ENCODE peak calls at places on chromosome 15, in four cellular contexts. B, Z, S and E are unnamed samples.

GRCh38 chr15:51108933-51109550 is 14.3 kb upstream of the TNFAIP8L3 start:
- DNase-seq in B (no peak), Z (no peak), S (no peak), E (no peak)

GRCh38 chr15:48858401-48858800 is 19.5 kb upstream of the EID1 start:
- DNase-seq in Z (peak), B (no peak), S (no peak), E (no peak)

GRCh38 chr15:80480909-80481308 is 76.7 kb downstream of the ARNT2 start:
- DNase-seq in B (no peak), S (no peak), Z (no peak), E (no peak)

GRCh38 chr15:22944651-22945050 is 35.5 kb downstream of the CYFIP1 start:
- DNase-seq in B (no peak), S (no peak), Z (no peak), E (no peak)

GRCh38 chr15:62805502-62805901 is 237.0 kb upstream of the TPM1 start:
- DNase-seq in S (no peak), Z (no peak), B (no peak), E (no peak)

GRCh38 chr15:31147943-31148621 is 46.6 kb upstream of the TRPM1 start:
- DNase-seq in Z (no peak), S (no peak), B (peak), E (no peak)

GRCh38 chr15:72078887-72079286 is 39.1 kb downstream of the MYO9A start:
- DNase-seq in B (no peak), S (no peak), Z (no peak), E (no peak)

GRCh38 chr15:65307978-65308377 is 3.5 kb downstream of the RNU5B-1 start:
- DNase-seq in Z (no peak), B (no peak), S (no peak), E (no peak)

GRCh38 chr15:40357723-40358491 is at the start of gene DISP2:
- DNase-seq in Z (peak), B (peak), S (peak), E (peak)

GRCh38 chr15:48896775-48897143 is 18.8 kb downstream of the EID1 start:
- DNase-seq in Z (no peak), S (no peak), B (no peak), E (no peak)

GRCh38 chr15:72472907-72473669 is 1.0 kb upstream of the ARIH1 start:
- DNase-seq in Z (peak), B (no peak), S (no peak), E (no peak)

GRCh38 chr15:67242665-67243064 is 11.8 kb downstream of the AAGAB start:
- DNase-seq in Z (no peak), B (no peak), S (peak), E (no peak)

GRCh38 chr15:23708332-23708731 is 21.2 kb upstream of the NDN start:
- DNase-seq in Z (no peak), S (no peak), B (no peak), E (no peak)

GRCh38 chr15:101091080-101092017 is 160.5 kb downstream of the CHSY1 start:
- DNase-seq in Z (no peak), S (peak), B (peak), E (no peak)

GRCh38 chr15:77646104-77646694 is 13.5 kb upstream of the LINGO1 start:
- DNase-seq in Z (no peak), S (no peak), B (no peak), E (no peak)
- TF ChIP-seq MAX in Z (no peak), S (no peak), B (no peak), E (no peak)

GRCh38 chr15:32956006-32956405 is 238.2 kb downstream of the GREM1 start:
- DNase-seq in S (peak), Z (peak), B (peak), E (peak)
- H3K27ac ChIP-seq in S (no peak), Z (peak), B (no peak), E (no peak)

DNA sequence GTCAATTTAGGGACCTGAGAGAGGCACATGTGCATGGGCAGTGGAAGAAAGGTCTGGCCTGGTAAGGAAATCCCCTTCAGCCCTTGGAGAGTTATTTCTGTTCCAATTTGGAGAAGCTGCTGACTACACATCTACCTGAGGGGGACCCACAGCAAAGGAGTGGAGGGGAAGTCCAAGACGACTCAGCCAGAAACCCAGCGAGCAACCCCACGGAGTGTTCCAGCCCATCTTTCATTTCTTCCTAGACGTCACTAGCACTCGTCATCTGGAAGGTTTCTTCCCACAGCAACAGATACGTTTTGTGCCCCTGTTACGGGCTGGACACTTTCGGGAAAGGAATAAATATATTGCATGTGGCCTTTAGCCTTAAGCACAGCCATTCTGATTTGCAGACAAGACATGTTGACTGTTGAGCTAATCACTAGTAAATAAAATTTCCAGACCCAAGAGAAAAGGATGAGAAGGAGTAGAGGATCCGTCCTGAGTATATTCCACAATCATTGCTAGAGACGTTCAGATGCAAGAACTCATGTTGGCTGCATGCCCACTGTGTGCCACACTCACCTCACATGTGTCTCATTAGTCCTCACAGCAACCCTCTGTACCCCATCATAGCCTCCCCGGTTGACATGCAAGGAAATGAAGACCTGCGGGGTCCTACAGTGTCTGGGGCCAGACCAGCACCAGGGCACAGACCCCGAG is 7.8 kb upstream of the FAM174B start:
- DNase-seq in Z (no peak), S (no peak), B (no peak), E (no peak)
- TF ChIP-seq MAX in Z (no peak), S (no peak), B (no peak), E (no peak)

DNA sequence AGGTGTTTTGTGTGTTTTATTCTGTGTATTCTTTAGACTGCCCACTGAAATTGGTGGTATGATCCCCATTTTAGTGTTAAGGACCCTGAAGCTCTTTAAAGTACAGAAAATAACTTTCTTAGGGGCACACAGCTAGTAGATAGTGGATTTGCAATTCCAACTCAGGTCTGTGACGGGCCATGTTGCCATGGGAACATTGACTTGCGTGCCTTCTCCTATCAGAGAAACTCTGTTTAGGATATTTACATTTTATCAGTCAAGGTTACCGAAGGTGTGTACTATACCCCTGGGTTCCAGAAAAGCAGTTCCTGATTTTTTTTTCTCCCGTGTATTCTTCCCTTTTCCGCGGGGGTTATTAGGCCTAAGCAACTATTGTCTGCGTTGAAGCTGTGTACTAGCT is 19.4 kb downstream of the MYZAP start:
- DNase-seq in B (peak), Z (no peak), S (no peak), E (no peak)
- H3K27ac ChIP-seq in B (no peak), Z (peak), S (no peak), E (no peak)

DNA sequence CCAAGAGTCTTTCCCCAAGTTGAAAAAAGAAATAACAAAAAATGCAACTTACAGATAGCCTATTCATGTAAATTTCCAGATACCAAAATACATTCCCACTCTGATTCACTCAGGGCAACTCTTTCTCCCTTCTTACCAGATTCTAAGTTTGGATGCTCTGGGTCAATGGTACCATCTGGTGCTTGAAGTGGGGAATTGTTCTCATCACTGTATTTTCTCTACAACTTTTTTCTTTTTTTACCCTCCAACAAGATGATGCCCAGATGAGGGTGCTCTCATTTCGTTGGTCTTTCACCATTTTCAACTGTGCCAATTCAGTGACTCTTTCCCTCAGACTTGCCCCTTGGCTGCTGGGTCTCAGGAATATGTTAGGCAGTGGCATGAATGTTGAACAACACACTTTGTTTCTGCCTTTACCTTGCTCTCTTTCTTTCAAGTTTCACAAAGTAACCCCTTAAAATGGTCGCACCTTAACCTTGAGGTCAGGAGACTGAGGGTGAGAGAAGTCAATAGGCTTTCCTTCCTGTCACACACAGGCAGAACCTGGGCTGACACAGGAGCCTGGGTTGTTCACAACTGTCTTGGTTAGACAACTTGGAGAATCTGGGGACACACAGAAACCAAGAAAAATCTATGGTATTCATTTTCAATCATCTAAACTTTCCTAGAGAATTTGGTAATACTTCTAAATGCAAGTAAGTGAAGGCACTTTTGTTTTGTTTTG is 330.7 kb upstream of the SLCO3A1 start:
- DNase-seq in B (no peak), S (no peak), Z (peak), E (no peak)
- TF ChIP-seq MAX in B (no peak), S (no peak), Z (no peak), E (no peak)

DNA sequence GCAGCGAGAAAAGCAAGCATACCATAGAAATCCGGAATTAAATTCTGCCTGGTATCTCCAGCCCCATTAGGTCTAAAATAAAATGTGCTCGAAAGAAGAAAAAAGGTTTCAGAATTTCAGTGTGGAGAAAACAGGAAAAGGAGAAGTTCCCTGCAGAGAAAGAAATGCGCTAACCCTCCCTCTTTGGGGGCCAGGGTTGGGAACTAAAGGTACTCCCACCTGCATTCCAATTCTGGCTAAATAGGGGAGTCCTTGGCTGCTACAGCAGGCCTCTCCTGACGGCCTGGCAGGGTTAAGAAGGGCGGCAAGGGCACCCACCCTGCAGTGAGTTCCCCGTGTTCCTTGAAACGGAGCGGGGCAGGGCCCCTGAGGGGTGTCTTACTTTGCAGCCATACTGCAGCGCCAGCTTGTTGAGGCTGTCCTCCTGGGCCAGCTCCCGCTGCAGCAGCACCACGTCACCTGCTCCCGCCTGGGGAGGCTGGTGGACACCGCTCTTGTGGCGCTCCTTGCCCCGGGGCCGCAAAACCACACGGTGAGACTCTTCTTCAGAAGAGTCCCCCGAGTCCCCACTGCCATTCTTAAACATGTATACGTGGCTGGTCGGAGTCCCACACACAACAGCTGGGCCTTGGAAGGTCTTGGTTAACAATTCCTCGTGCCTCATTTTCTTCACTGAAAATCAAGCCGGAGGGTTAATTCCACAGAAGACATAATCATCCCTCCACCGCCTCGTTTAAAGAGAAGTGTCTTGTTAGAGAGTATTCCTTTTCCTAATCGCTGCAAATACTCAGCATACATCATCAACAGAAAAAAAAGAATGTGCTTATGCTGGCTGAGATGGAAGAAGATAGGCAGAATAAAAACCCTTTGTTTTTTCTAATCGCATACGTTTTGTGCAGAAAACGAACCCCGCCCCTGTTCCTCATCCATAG is 1.6 kb downstream of the LYSMD4 start:
- DNase-seq in Z (no peak), S (no peak), B (no peak), E (no peak)
- H3K27ac ChIP-seq in Z (no peak), S (no peak), B (no peak), E (no peak)

DNA sequence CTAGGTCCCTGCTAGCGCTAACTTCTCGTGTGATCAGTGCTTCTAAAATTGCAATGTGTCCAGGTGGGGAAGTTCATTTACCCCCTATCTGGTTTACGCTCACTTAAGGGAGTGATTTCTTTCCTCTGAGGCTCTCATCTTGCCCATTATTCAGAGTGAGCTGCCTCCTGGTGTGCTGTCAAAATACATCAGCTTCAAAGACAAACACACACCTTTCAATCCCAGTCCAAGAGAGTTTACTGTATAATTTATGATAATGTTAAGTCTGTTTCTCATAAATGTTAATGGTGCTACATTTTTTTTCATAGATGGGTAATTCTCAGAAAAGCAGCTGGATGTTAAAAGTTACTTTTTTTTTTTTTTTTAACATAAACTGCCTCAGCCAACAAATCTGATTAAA is 112.3 kb downstream of the RORA start:
- DNase-seq in Z (no peak), S (no peak), B (no peak), E (no peak)
- TF ChIP-seq MAX in Z (no peak), S (no peak), B (no peak), E (no peak)

DNA sequence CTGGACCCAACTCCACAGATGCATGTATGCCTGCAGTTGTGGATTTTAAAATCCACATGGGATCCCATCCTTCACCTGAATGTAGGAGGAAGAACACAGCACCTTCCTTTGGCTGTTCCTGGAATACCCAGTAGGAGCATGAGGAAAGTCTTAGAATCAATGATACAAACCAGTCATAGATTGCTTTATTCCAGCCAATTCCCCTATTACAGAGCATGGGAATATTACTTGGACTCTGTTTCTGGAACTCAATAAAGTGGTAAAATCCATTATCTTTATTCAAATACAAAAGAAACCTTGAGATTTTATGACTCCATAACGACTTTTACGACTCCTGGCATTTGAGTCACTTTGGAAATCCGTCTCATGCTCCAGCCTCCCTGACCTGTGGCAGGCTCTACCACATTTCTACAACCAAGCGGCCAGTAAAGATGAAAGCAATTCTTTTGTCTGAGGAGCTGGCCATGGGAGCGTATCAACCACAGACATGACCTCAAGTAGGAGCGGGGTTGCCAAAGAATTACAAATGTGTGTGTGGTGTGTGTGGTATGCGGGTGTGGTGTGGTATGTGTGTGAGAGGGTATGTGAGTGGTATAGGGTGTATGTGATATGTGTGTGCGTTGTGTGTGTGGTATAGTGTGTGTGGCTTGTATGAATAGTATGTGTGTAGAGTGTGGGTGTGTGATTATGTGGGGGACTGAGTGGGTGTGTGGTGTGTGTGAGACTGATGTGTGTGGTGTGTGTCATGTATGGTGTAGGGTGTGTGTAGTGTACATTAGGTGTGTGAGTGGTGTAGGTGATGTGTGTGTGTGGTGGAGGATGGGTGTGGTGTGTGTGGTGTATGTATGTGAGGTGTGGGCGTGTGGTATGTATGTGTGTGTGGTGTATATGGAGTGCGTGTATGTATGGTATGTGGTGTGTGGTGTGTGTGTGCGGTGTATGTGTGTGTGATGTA is 40.0 kb downstream of the ARRDC4 start:
- DNase-seq in S (no peak), Z (no peak), B (no peak), E (no peak)
- H3K27ac ChIP-seq in S (no peak), Z (no peak), B (no peak), E (no peak)

GRCh38 chr15:38030609-38031008 is 96.2 kb downstream of the TMCO5A start:
- DNase-seq in Z (no peak), B (no peak), S (no peak), E (no peak)
- TF ChIP-seq MAX in Z (no peak), B (no peak), S (no peak), E (no peak)

DNA sequence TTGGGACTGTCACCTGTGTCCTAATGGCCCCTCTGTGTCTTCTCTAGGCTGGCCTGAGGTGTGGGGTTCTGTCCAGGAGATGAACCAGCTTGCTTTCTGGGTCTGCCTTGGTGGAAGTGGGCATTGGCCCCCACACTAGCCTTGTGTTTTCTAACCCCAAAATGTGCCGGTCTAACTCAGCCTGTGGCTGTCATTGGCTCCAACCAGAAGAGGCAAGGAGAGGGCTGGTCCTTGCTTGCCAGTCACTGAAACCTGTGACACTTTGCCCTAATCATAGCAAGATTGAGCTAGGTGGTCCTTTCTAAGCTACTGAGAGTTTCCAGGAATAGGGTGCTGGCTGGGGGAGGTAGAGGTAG is 2.2 kb downstream of the C15orf39 start:
- DNase-seq in B (no peak), Z (no peak), S (no peak), E (no peak)
- H3K27ac ChIP-seq in B (peak), Z (peak), S (peak), E (peak)